ENCODE peak calls at places on chromosomes 16 and 17, in four cellular contexts. Q is IMR-90; B is left ventricle myocardium inferior; T is CD4-positive, CD25-positive, alpha-beta regulatory T cell. W is an unnamed sample. For H3K4me1, the result is how much of the 10 kb centered on the place peaks cover.

GRCh38 chr17:80227156-80227555 is 6.9 kb downstream of the SLC26A11 start:
- DNase-seq in Q (no peak), B (no peak), T (no peak), W (no peak)

GRCh38 chr17:81514735-81515529 is 2.3 kb upstream of the ACTG1 start:
- DNase-seq in Q (peak), B (peak), T (peak), W (peak)

GRCh38 chr16:87160218-87160617 is 157.0 kb downstream of the C16orf95 start:
- DNase-seq in Q (no peak), B (no peak), T (no peak), W (no peak)

GRCh38 chr17:63697341-63698286 is 2.3 kb downstream of the LIMD2 start:
- DNase-seq in Q (no peak), B (peak), T (peak), W (peak)

GRCh38 chr17:82582709-82583108 is 63.2 kb downstream of the FOXK2 start:
- DNase-seq in Q (no peak), B (no peak), T (no peak), W (no peak)

GRCh38 chr17:45123930-45124796 is 8.2 kb downstream of the PLCD3 start:
- DNase-seq in Q (peak), B (no peak), T (peak), W (no peak)

GRCh38 chr16:1917056-1917664 is 1.1 kb downstream of the HS3ST6 start:
- DNase-seq in Q (no peak), B (no peak), T (no peak), W (no peak)

GRCh38 chr17:64441772-64442549 is 7.0 kb upstream of the MILR1 start:
- DNase-seq in Q (peak), B (peak), T (peak), W (no peak)

GRCh38 chr16:58885528-58886170 is 151.5 kb upstream of the GOT2 start:
- DNase-seq in Q (no peak), B (no peak), T (no peak), W (no peak)

GRCh38 chr17:77824102-77824779 is 134.3 kb upstream of the TNRC6C start:
- DNase-seq in Q (no peak), B (no peak), T (no peak), W (no peak)

GRCh38 chr17:77824780-77825280 is 133.7 kb upstream of the TNRC6C start:
- DNase-seq in Q (no peak), B (no peak), T (no peak), W (no peak)

GRCh38 chr17:77821114-77821513 is 137.4 kb upstream of the TNRC6C start:
- DNase-seq in Q (no peak), B (no peak), T (no peak), W (peak)

GRCh38 chr17:77819497-77819896 is 139.0 kb upstream of the TNRC6C start:
- DNase-seq in Q (no peak), B (no peak), T (no peak), W (no peak)

DNA sequence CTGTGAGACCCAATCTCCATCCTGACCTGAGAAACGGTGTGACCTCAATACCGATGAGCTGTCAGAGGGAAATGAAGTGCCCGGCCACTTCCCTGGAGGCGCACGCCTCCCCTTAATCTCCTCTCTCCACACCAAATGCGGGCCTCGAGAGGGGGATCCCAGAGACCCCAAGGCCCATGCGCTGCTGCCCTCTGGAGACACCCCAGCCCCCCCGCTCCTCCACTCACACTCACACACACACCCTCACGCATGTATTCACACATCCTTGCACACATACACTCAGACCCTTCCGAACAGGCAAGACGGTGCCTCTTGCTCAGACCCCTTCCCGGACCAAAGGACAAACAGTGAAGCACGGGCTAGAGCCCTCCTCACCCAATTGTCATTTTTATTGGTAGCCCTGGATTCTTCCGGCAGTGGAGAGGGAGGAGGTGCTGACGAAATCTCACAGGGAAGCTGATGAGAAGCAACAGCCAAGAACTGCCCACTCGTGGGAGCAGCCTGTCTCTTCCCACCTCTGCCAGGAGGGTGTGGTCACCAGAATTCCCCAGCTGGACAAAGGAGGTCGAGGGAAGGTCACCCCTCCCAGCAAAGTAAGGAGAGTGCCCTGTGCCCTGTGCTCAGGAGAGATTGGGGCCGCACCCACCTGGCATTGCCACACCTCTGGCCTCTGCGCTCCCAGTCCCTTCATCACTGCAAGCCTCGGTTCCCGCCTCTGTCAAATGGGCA is 136.0 kb upstream of the TNRC6C start:
- DNase-seq in Q (no peak), B (peak), T (no peak), W (peak)
- H3K4me1 ChIP-seq in Q (under half), B (under half), T (under half), W (under half)

DNA sequence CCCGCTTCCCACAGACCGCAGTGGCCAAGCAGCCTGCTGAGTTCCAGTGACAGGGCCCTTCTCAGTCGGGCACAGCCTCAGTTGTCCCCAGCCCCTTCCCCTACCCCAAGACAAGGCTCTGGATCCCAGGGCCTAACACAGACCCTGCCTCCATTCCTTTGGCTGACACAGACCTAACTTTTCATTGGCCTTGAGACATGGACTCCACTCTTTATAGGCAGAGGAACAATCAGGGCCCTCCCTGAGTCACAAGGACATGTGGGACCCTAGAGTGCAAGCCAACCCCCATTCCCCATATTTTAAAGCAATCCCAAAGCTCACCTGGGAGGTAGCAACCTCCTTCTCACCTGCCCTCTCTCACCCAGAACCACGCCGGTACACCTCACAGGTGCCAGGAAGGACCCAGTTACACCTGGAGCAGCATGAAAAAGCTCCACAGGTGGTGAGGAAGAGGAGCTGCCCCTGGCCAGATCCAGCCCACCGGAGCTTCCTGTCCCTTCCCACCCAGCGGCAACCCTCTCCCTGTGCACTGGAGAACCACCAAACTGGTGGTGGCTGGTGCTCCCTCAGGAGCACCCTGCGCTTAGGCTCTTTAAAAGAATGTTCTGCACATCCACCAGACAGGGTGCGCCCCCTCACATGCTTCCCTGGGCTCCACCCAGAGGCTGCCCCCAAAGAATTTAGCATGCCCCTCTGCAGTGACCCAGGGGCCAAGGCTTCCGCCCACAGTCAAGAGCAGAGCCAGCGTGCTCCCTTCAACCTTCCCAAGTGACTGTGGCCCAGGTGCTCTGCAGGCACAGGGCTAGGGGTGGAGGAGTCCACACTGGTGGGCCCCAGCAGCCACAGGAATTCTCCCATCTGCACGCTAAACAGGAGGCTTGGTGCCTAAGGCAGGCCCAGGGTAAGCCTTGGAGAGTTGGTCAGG is 3.4 kb downstream of the MNT start:
- DNase-seq in Q (no peak), B (no peak), T (no peak), W (no peak)
- H3K27ac ChIP-seq in Q (peak), B (peak), T (peak), W (peak)

GRCh38 chr17:17523001-17523713 is 27.0 kb upstream of the RASD1 start:
- DNase-seq in Q (no peak), B (no peak), T (no peak), W (no peak)
- H3K4me1 ChIP-seq in Q (under half), B (under half), T (under half), W (under half)

GRCh38 chr16:17162560-17162959 is 308.2 kb downstream of the XYLT1 start:
- DNase-seq in Q (no peak), B (no peak), T (no peak), W (no peak)
- H3K27ac ChIP-seq in Q (no peak), B (no peak), T (no peak), W (no peak)

GRCh38 chr17:59401725-59402124 is 70.3 kb downstream of the YPEL2 start:
- DNase-seq in Q (no peak), B (no peak), T (no peak), W (no peak)
- H3K4me1 ChIP-seq in Q (under half), B (half or more), T (under half), W (under half)

GRCh38 chr16:68085259-68086071 is at the start of gene NFATC3:
- DNase-seq in Q (peak), B (peak), T (peak), W (peak)

GRCh38 chr16:68084504-68085258 is 489 bp upstream of the NFATC3 start:
- DNase-seq in Q (peak), B (peak), T (peak), W (peak)

GRCh38 chr16:68087688-68088087 is 2.5 kb downstream of the NFATC3 start:
- DNase-seq in Q (no peak), B (no peak), T (no peak), W (no peak)

GRCh38 chr16:68086860-68087268 is 1.7 kb downstream of the NFATC3 start:
- DNase-seq in Q (no peak), B (no peak), T (no peak), W (no peak)

DNA sequence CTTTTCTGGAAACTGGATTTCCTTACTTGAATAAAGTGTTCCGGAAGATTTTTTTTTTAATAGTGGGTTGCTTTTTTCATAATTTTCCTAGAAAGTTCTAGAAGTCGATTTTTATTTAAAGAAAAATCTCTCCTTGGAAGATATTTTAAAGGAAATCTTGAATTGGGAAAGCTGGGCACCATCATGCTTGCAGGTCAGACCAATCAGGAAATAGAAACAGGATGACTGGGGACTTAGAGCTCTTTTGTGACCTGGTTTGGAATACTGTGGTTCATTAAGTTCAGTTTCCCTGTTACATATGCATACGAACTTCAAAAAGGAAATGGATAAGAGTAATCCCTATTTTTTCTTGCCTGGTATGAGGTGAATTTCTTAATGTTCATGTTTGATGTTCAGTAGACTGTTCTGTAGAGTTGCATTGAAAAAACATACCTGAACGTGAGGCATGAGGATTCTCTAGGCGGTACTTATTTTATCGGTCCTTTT is 1.2 kb downstream of the NFATC3 start:
- DNase-seq in Q (peak), B (no peak), T (no peak), W (no peak)
- H3K27ac ChIP-seq in Q (peak), B (peak), T (peak), W (peak)

GRCh38 chr16:4387769-4388168 is 16.1 kb downstream of the VASN start:
- DNase-seq in Q (no peak), B (no peak), T (no peak), W (no peak)
- H3K4me1 ChIP-seq in Q (under half), B (half or more), T (under half), W (under half)

DNA sequence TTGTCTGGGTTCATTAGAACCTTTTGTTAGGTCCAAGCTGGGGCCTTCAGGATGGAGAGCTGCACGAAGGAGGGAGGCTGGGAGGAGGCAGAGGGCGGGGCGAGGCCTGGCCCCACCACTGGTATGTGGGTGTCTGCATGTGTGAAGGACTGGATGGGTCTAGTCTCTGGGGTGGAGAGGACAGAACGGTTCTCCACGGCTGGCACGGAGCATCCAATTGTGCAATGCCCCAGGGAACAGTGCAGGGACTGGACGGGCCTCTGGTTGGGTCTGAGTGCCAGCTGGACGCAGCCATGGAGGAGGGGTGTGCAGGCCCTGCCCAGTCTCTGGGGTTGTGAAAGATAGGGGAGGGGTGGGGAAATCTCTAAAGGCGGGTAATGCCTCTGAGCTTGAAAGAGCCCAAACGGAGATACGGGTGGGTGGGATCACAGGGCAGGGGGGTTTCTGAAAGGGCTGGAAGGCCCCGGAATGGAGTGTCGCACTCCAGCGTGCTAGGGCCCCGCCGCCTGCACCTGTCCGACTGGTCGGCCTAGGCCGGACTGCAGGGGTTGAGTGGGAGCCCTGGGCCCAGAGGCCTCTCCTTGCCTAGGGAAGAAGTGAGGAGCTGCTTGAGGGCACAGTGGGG is 1.6 kb downstream of the PPL start:
- DNase-seq in Q (no peak), B (peak), T (no peak), W (no peak)
- H3K27ac ChIP-seq in Q (no peak), B (peak), T (no peak), W (no peak)